ENCODE peak calls at places on chromosome 7, in nine cellular contexts. H is nephron progenitor cell, G is K562, K is neural progenitor cell, C is dorsolateral prefrontal cortex, E is HCT116, S is stomach, R is GM23338, W is PC-9. D is an unnamed sample.

GRCh38 chr7:13952921-13953320 is 36.5 kb downstream of the ETV1 start:
- DNase-seq in H (no peak), G (no peak), K (no peak), C (no peak), E (no peak), S (no peak), R (no peak), W (no peak), D (no peak)

GRCh38 chr7:16026253-16027020 is 340.0 kb upstream of the MEOX2 start:
- DNase-seq in H (no peak), G (no peak), K (no peak), C (no peak), E (no peak), S (no peak), R (no peak), W (no peak), D (no peak)

GRCh38 chr7:95066736-95067530 is 159.5 kb downstream of the PPP1R9A start:
- DNase-seq in H (no peak), G (no peak), K (no peak), C (no peak), E (no peak), S (no peak), R (no peak), W (no peak), D (no peak)

GRCh38 chr7:7177044-7177517 is 5.3 kb upstream of the C1GALT1 start:
- DNase-seq in H (no peak), G (no peak), K (peak), C (no peak), E (peak), S (no peak), R (peak), W (peak), D (no peak)

GRCh38 chr7:3259711-3260424 is 41.2 kb upstream of the SDK1 start:
- DNase-seq in H (no peak), G (no peak), K (no peak), C (no peak), E (no peak), S (no peak), R (no peak), W (no peak), D (no peak)

GRCh38 chr7:135772639-135773019 is 24.0 kb upstream of the FAM180A start:
- DNase-seq in H (no peak), G (no peak), K (peak), C (no peak), E (no peak), S (no peak), R (no peak), W (no peak), D (no peak)

GRCh38 chr7:94022550-94022949 is 18.4 kb upstream of the BET1 start:
- DNase-seq in H (no peak), G (no peak), K (no peak), C (no peak), E (no peak), S (no peak), R (no peak), W (no peak), D (no peak)

GRCh38 chr7:41825927-41826480 is 123.1 kb upstream of the INHBA start:
- DNase-seq in H (no peak), G (no peak), K (no peak), C (no peak), E (no peak), S (no peak), R (no peak), W (no peak), D (no peak)

GRCh38 chr7:101880536-101881443 is 63.4 kb downstream of the CUX1 start:
- DNase-seq in H (no peak), G (no peak), K (no peak), C (no peak), E (no peak), S (peak), R (no peak), W (peak), D (no peak)

GRCh38 chr7:12921751-12922345 is 234.4 kb downstream of the ARL4A start:
- DNase-seq in H (no peak), G (no peak), K (no peak), C (no peak), E (no peak), S (peak), R (no peak), W (no peak), D (no peak)

GRCh38 chr7:2936301-2936700 is 92.2 kb upstream of the GNA12 start:
- DNase-seq in H (no peak), G (no peak), K (no peak), C (peak), E (no peak), S (no peak), R (no peak), W (no peak), D (no peak)

GRCh38 chr7:99562114-99562784 is 3.8 kb downstream of the ZNF655 start:
- DNase-seq in H (no peak), G (no peak), K (no peak), C (no peak), E (no peak), S (no peak), R (no peak), W (no peak), D (no peak)

GRCh38 chr7:50856231-50856630 is 73.5 kb upstream of the GRB10 start:
- DNase-seq in H (no peak), G (no peak), K (no peak), C (no peak), E (no peak), S (peak), R (no peak), W (no peak), D (no peak)

GRCh38 chr7:13551503-13551902 is 438.0 kb downstream of the ETV1 start:
- DNase-seq in H (no peak), G (no peak), K (no peak), C (no peak), E (no peak), S (no peak), R (no peak), W (no peak), D (no peak)

GRCh38 chr7:116552616-116553015 is 27.8 kb downstream of the CAV1 start:
- DNase-seq in H (no peak), G (no peak), K (no peak), C (no peak), E (peak), S (no peak), R (no peak), W (no peak), D (no peak)

GRCh38 chr7:70571403-70571911 is 560.5 kb upstream of the GALNT17 start:
- DNase-seq in H (no peak), G (no peak), K (no peak), C (no peak), E (no peak), S (peak), R (no peak), W (no peak), D (no peak)

GRCh38 chr7:30770936-30771858 is at the start of gene MINDY4:
- DNase-seq in H (peak), G (peak), K (peak), C (peak), E (peak), S (peak), R (peak), W (peak), D (peak)
- TF ChIP-seq CTCF in H (no peak), G (no peak), K (peak), C (peak), E (no peak), S (no peak), R (no peak), W (no peak), D (no peak)

GRCh38 chr7:5422324-5423271 is 1.0 kb downstream of the TNRC18 start:
- DNase-seq in H (peak), G (peak), K (peak), C (no peak), E (no peak), S (no peak), R (peak), W (no peak), D (peak)
- TF ChIP-seq CTCF in H (no peak), G (no peak), K (no peak), C (no peak), E (no peak), S (no peak), R (no peak), W (no peak), D (no peak)

DNA sequence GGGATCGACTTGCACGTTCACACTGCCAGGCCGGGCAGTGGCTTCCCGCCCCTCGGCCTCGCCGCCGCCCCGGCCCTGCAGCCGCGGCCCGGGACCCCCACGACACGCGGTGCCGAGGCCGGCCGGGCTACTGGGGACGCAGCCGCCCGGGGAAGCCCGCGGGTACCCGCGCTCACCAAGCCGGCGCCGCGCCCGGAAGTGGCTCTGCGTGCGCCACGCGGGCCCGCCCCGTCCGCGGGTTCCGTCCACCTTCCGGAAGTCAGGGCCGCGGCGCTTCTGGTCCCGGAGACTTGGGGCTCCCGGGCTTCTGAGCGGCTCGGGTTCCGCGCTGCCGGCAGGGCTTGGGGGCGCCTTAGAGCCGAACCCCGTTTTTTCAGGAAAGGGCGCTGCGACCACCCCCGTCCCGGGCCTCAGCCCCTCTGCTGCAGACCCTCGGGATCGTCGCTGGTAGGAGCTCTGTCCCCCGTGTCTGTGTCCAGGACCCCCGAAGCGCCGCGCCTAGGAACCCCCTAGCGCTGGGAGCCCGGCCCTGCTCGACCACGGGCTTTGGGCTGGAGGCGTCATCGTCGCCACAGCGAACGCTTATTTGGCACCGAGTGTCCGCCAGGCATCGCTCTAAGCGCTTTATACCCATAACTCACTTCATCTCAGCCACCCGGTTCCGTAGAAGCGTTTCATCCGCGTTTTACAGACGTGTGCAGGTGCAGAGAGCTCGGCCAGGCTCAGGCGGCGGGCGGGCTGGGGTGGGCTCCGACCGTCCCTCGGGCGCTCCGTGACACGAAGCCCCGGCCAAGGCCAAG is at the start of gene PSMG3:
- DNase-seq in H (peak), G (peak), K (peak), C (peak), E (peak), S (peak), R (peak), W (peak), D (peak)
- TF ChIP-seq CTCF in H (peak), G (peak), K (peak), C (peak), E (peak), S (peak), R (no peak), W (peak), D (no peak)

GRCh38 chr7:75913437-75913836 is 1.5 kb upstream of the POR start:
- DNase-seq in H (no peak), G (no peak), K (no peak), C (no peak), E (no peak), S (no peak), R (no peak), W (no peak), D (no peak)

GRCh38 chr7:75915416-75916156 is 631 bp downstream of the POR start:
- DNase-seq in H (peak), G (peak), K (peak), C (no peak), E (no peak), S (peak), R (peak), W (no peak), D (peak)

GRCh38 chr7:75916259-75916658 is 1.3 kb downstream of the POR start:
- DNase-seq in H (no peak), G (no peak), K (no peak), C (no peak), E (no peak), S (no peak), R (no peak), W (no peak), D (no peak)

GRCh38 chr7:75914169-75914654 is 743 bp upstream of the POR start:
- DNase-seq in H (peak), G (no peak), K (peak), C (no peak), E (no peak), S (no peak), R (peak), W (no peak), D (no peak)

DNA sequence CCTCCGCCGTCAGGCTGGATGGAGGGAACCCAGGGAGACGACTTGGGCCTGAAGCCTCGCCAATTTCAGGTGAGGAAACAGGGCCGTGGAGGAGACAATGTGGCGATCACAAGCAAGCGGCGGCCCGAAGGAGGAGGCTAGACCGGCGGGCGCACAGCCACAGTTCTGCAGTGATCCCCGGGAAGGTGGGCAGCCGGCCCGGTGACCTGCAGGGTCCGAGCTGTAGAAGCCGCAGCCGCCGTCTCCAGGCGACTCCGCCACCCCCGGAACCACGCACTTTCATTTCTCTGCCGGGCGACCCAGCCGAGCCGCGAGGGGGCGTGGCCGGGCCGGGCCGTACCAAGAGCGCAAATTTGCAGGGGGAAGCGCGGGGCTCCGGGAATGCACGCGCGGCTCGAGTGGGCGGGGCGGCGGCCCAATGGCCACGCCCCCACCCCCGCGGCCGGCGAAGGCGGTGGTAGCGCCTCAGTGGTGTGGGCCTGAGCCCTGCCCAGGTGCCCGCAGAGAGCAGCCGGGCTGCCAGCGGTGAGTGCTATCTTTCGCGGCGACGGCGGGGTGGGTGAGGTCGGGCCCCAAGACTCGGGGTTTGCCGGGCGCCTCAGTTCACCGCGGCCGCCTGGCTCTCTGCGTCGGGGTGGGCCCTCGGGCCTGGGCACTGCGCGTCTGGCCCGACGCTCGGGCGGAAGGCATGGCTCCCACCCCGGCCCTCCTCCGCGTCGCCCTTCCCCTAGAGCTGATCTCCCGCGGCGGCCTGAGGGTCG is at the start of gene POR:
- DNase-seq in H (peak), G (peak), K (peak), C (peak), E (peak), S (peak), R (peak), W (peak), D (peak)
- TF ChIP-seq CTCF in H (no peak), G (peak), K (no peak), C (peak), E (no peak), S (no peak), R (peak), W (no peak), D (no peak)

GRCh38 chr7:140689199-140690152 is 7.0 kb upstream of the NDUFB2 start:
- DNase-seq in H (no peak), G (peak), K (no peak), C (no peak), E (no peak), S (no peak), R (peak), W (no peak), D (no peak)

GRCh38 chr7:140694592-140694991 is 1.9 kb upstream of the NDUFB2 start:
- DNase-seq in H (no peak), G (no peak), K (no peak), C (no peak), E (no peak), S (no peak), R (no peak), W (no peak), D (no peak)

GRCh38 chr7:140695381-140695780 is 1.1 kb upstream of the NDUFB2 start:
- DNase-seq in H (no peak), G (no peak), K (no peak), C (no peak), E (no peak), S (no peak), R (no peak), W (no peak), D (no peak)

GRCh38 chr7:140688341-140688740 is 8.2 kb upstream of the NDUFB2 start:
- DNase-seq in H (no peak), G (no peak), K (no peak), C (no peak), E (no peak), S (no peak), R (no peak), W (no peak), D (no peak)

GRCh38 chr7:140691368-140692045 is 5.0 kb upstream of the NDUFB2 start:
- DNase-seq in H (no peak), G (no peak), K (peak), C (no peak), E (no peak), S (no peak), R (peak), W (no peak), D (no peak)
- TF ChIP-seq CTCF in H (no peak), G (peak), K (peak), C (no peak), E (no peak), S (no peak), R (peak), W (no peak), D (no peak)

GRCh38 chr7:24894670-24895221 is 85.2 kb downstream of the OSBPL3 start:
- DNase-seq in H (no peak), G (peak), K (peak), C (no peak), E (no peak), S (no peak), R (peak), W (no peak), D (no peak)

GRCh38 chr7:24899905-24900304 is 80.1 kb downstream of the OSBPL3 start:
- DNase-seq in H (no peak), G (no peak), K (no peak), C (no peak), E (no peak), S (no peak), R (no peak), W (no peak), D (no peak)

GRCh38 chr7:24898691-24899090 is 81.3 kb downstream of the OSBPL3 start:
- DNase-seq in H (no peak), G (no peak), K (no peak), C (no peak), E (no peak), S (no peak), R (no peak), W (no peak), D (no peak)

GRCh38 chr7:24891173-24891787 is 88.7 kb downstream of the OSBPL3 start:
- DNase-seq in H (no peak), G (no peak), K (no peak), C (no peak), E (no peak), S (no peak), R (no peak), W (no peak), D (no peak)

DNA sequence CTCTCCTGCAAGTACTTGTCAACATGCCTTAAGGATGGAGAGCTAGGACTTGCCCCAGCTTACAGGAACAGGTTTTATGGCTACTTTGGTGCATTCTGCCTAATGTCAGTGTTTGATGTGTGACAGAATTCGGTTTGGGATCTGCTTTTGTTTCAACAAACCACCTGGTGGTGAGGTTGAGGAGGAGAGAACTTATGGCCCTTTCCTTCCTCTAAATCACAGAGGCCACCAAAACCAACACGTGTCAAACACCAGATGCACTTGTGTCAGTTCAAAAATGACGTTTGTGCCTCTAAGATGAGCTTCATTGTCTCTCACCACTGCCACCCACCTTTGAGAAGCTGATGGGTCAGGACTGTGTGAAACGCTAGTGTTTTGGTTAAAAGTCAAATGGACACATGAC is 83.9 kb downstream of the OSBPL3 start:
- DNase-seq in H (no peak), G (no peak), K (no peak), C (no peak), E (no peak), S (no peak), R (no peak), W (no peak), D (no peak)
- TF ChIP-seq CTCF in H (no peak), G (no peak), K (no peak), C (no peak), E (no peak), S (no peak), R (no peak), W (no peak), D (no peak)

GRCh38 chr7:43652364-43652763 is 69.5 kb downstream of the STK17A start:
- DNase-seq in H (no peak), G (no peak), K (no peak), C (no peak), E (no peak), S (no peak), R (no peak), W (no peak), D (no peak)
- TF ChIP-seq CTCF in H (no peak), G (peak), K (no peak), C (no peak), E (no peak), S (no peak), R (peak), W (no peak), D (no peak)

DNA sequence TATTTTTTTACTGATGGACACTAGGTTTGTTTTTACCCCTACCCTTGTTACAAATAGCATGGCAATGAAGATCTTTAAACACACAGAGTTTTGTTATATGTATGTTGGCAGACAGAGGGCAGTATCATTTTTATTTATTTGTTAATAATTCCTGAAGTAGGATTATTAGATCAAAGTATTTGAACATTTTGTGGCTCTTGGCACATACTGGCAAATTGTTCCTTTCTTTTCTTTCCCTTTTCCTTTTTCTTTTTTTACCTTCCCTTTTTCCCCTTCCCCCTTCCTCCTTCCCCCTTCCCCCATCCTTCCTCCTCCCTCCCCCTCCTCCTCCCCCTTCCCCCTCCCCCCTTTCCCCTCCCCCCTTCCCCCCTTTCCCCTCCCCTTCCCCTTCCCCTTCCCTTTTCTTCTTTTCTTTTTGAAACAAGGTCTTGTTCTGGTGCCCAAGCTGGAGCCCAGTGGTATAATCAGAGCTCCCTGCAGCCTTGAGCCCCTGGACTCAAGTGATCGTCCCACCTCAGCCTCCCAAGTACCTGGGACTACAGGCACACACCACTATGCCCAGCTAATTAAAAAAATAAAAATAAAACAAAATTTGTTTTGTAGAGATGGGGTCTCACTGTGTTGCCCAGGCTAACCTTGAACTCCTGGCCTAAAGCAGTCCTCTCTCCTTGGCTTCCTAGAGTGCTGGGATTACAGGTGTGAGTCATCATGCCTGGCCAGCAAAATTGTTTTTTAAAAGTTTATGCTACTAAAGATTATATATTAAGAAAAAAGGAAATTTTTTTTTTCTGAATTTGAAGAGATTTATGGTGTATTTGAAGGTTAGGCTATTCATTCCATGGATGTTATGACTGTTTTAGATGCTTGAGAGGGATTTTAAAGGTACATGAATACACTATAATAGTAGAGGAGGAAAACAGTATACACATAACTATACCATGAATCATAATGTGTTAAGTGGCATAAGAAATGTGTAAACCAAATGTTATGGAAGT is 39.3 kb downstream of the SEPTIN7 start:
- DNase-seq in H (no peak), G (no peak), K (no peak), C (no peak), E (peak), S (no peak), R (no peak), W (peak), D (no peak)
- TF ChIP-seq CTCF in H (no peak), G (no peak), K (no peak), C (no peak), E (peak), S (no peak), R (no peak), W (peak), D (peak)